ENCODE peak calls at places on chromosomes 1 and 21, in ten cellular contexts. G is CD4-positive, alpha-beta memory T cell; U is A549; N is MG63; L is AG04450; Z is right atrium auricular region; S is Caco-2; E is iPS DF 6.9; H is cardiac muscle cell; R is hepatocyte. K is an unnamed sample.
A peak's percentile ranks its signal among the peaks of the same experiment; 100 is the strongest.

GRCh38 chr1:46687910-46688509 is 16.4 kb downstream of the TEX38 start:
- DNase-seq in G (no peak), U (no peak), N (no peak), L (no peak), Z (no peak), S (no peak), E (no peak), H (no peak), R (no peak), K (no peak)

GRCh38 chr1:4699724-4700301 is 45.4 kb downstream of the AJAP1 start:
- DNase-seq in G (no peak), U (no peak), N (no peak), L (no peak), Z (no peak), S (no peak), E (no peak), H (no peak), R (no peak), K (no peak)

GRCh38 chr1:221712776-221713431 is 29.0 kb downstream of the DUSP10 start:
- DNase-seq in G (peak; percentile 85), U (no peak), N (no peak), L (no peak), Z (no peak), S (no peak), E (no peak), H (no peak), R (no peak), K (peak; percentile 81)

GRCh38 chr1:207084701-207085180 is 3.9 kb upstream of the C4BPB start:
- DNase-seq in G (peak; percentile 53), U (peak; percentile 71), N (peak; percentile 53), L (peak; percentile 8), Z (no peak), S (peak; percentile 87), E (peak; percentile 63), H (peak; percentile 79), R (peak; percentile 80), K (peak; percentile 48)

GRCh38 chr1:190126728-190127127 is 350.9 kb downstream of the BRINP3 start:
- DNase-seq in G (no peak), U (no peak), N (no peak), L (no peak), Z (no peak), S (no peak), E (no peak), H (no peak), R (no peak), K (no peak)

GRCh38 chr1:201020647-201021332 is 2.7 kb downstream of the KIF21B start:
- DNase-seq in G (peak; percentile 27), U (peak; percentile 78), N (no peak), L (no peak), Z (no peak), S (no peak), E (no peak), H (peak; percentile 74), R (no peak), K (no peak)

GRCh38 chr1:15341634-15342375 is 67.9 kb upstream of the EFHD2 start:
- DNase-seq in G (no peak), U (no peak), N (peak; percentile 39), L (peak; percentile 47), Z (no peak), S (no peak), E (no peak), H (peak; percentile 42), R (peak; percentile 63), K (no peak)

GRCh38 chr1:76144233-76144632 is 69.7 kb downstream of the ST6GALNAC3 start:
- DNase-seq in G (no peak), U (no peak), N (no peak), L (no peak), Z (no peak), S (no peak), E (no peak), H (no peak), R (no peak), K (no peak)

GRCh38 chr1:201332616-201333335 is 44.7 kb downstream of the TNNT2 start:
- DNase-seq in G (no peak), U (no peak), N (no peak), L (no peak), Z (no peak), S (no peak), E (no peak), H (no peak), R (no peak), K (no peak)

DNA sequence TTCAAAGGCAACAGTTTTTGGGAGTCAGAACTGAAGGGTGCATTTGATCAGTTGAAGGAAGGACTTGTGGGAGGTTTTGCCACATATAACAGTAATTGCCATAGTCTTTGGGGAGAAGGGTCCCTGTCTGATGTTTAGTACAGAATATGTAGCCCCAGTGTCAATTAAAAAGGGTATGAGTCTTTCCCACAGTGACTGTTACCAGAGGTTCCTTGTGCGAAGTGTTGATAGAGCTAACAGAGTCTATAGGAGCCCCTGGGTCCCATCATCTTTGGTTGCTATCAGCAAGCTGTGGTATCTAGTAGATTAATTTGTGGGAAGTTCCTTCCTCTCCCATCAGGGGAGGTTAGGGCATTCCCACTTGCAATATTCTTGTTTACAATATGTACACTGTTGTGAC is 329.2 kb downstream of the PTPRU start:
- DNase-seq in G (no peak), U (no peak), N (no peak), L (no peak), Z (no peak), S (no peak), E (no peak), H (no peak), R (no peak), K (no peak)
- H3K9me3 ChIP-seq in G (peaks cover 31% of the 10 kb centered on the region), U (no peaks in the 10 kb centered on the region), N (peaks cover 14% of the 10 kb centered on the region), L (peaks cover 29% of the 10 kb centered on the region), Z (peaks cover 8% of the 10 kb centered on the region), S (no peaks in the 10 kb centered on the region), E (peaks cover 2% of the 10 kb centered on the region), H (no peaks in the 10 kb centered on the region), R (peaks cover 3% of the 10 kb centered on the region), K (peaks cover 57% of the 10 kb centered on the region)

DNA sequence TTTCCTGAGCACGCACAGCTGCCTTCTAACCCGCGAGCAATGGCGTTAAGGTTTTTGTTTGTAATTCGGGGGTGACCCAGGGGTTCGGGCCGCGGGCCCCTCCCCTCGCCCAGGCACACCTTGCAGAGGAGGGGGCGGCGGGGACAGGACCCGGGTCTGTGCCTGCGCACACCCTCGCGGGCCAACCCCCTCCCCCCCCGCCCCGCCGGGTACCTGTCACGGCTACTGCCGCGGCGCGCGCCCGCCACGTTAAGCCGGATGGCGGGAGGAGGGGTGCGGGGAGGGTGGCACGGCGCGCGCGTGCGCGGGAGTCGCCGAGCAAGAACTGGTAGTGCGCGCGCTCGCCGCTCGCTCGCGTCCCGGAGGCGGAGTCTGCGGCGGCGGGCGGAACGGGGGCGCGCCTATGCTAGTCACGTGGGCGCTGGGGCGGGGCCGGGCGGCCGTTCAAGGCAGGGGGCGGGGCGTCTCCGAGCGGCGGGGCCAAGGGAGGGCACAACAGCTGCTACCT is at the start of gene TPTE:
- DNase-seq in G (no peak), U (no peak), N (no peak), L (no peak), Z (no peak), S (no peak), E (no peak), H (no peak), R (no peak), K (no peak)
- H3K9me3 ChIP-seq in G (no peaks in the 10 kb centered on the region), U (no peaks in the 10 kb centered on the region), N (no peaks in the 10 kb centered on the region), L (peaks cover 48% of the 10 kb centered on the region), Z (no peaks in the 10 kb centered on the region), S (peaks cover 10% of the 10 kb centered on the region), E (peaks cover 6% of the 10 kb centered on the region), H (peaks cover 18% of the 10 kb centered on the region), R (peaks cover 9% of the 10 kb centered on the region), K (peaks cover 17% of the 10 kb centered on the region)

GRCh38 chr1:152752225-152752624 is 5.6 kb upstream of the KPRP start:
- DNase-seq in G (no peak), U (no peak), N (peak; percentile 73), L (no peak), Z (no peak), S (no peak), E (no peak), H (no peak), R (no peak), K (no peak)
- H3K9me3 ChIP-seq in G (no peaks in the 10 kb centered on the region), U (no peaks in the 10 kb centered on the region), N (no peaks in the 10 kb centered on the region), L (no peaks in the 10 kb centered on the region), Z (no peaks in the 10 kb centered on the region), S (no peaks in the 10 kb centered on the region), E (peaks cover 8% of the 10 kb centered on the region), H (no peaks in the 10 kb centered on the region), R (no peaks in the 10 kb centered on the region), K (no peaks in the 10 kb centered on the region)

GRCh38 chr1:225470210-225470609 is 42.4 kb upstream of the LBR start:
- DNase-seq in G (no peak), U (no peak), N (no peak), L (no peak), Z (no peak), S (peak; percentile 18), E (no peak), H (no peak), R (no peak), K (no peak)
- H3K9me3 ChIP-seq in G (no peaks in the 10 kb centered on the region), U (no peaks in the 10 kb centered on the region), N (no peaks in the 10 kb centered on the region), L (no peaks in the 10 kb centered on the region), Z (no peaks in the 10 kb centered on the region), S (no peaks in the 10 kb centered on the region), E (no peaks in the 10 kb centered on the region), H (no peaks in the 10 kb centered on the region), R (no peaks in the 10 kb centered on the region), K (no peaks in the 10 kb centered on the region)

GRCh38 chr21:21612446-21612845 is 614.2 kb downstream of the NCAM2 start:
- DNase-seq in G (no peak), U (no peak), N (peak; percentile 5), L (peak; percentile 67), Z (no peak), S (no peak), E (no peak), H (peak; percentile 93), R (no peak), K (no peak)

GRCh38 chr21:21614966-21615365 is 616.8 kb downstream of the NCAM2 start:
- DNase-seq in G (no peak), U (no peak), N (no peak), L (no peak), Z (no peak), S (no peak), E (no peak), H (no peak), R (no peak), K (no peak)
- H3K9me3 ChIP-seq in G (no peaks in the 10 kb centered on the region), U (no peaks in the 10 kb centered on the region), N (no peaks in the 10 kb centered on the region), L (no peaks in the 10 kb centered on the region), Z (no peaks in the 10 kb centered on the region), S (no peaks in the 10 kb centered on the region), E (peaks cover 1% of the 10 kb centered on the region), H (no peaks in the 10 kb centered on the region), R (no peaks in the 10 kb centered on the region), K (no peaks in the 10 kb centered on the region)

GRCh38 chr1:10773851-10774614 is 22.4 kb downstream of the CASZ1 start:
- DNase-seq in G (no peak), U (no peak), N (no peak), L (no peak), Z (no peak), S (no peak), E (no peak), H (no peak), R (no peak), K (no peak)
- H3K9me3 ChIP-seq in G (no peaks in the 10 kb centered on the region), U (no peaks in the 10 kb centered on the region), N (no peaks in the 10 kb centered on the region), L (no peaks in the 10 kb centered on the region), Z (no peaks in the 10 kb centered on the region), S (no peaks in the 10 kb centered on the region), E (no peaks in the 10 kb centered on the region), H (no peaks in the 10 kb centered on the region), R (no peaks in the 10 kb centered on the region), K (no peaks in the 10 kb centered on the region)

GRCh38 chr1:160877221-160877620 is 7.8 kb downstream of the ITLN1 start:
- DNase-seq in G (peak; percentile 54), U (no peak), N (no peak), L (no peak), Z (no peak), S (no peak), E (no peak), H (no peak), R (no peak), K (no peak)
- H3K9me3 ChIP-seq in G (no peaks in the 10 kb centered on the region), U (no peaks in the 10 kb centered on the region), N (no peaks in the 10 kb centered on the region), L (no peaks in the 10 kb centered on the region), Z (no peaks in the 10 kb centered on the region), S (peaks cover 5% of the 10 kb centered on the region), E (no peaks in the 10 kb centered on the region), H (no peaks in the 10 kb centered on the region), R (no peaks in the 10 kb centered on the region), K (no peaks in the 10 kb centered on the region)

K was measured in CD4-positive, alpha-beta T cell.